ENCODE peak calls at places on chromosomes 13 and 19, in nine cellular contexts. V, M, L, T, F, B, S, Z and I are unnamed samples.

GRCh38 chr13:91308299-91308698 is 39.2 kb upstream of the MIR17HG start:
- DNase-seq in V (no peak), M (no peak), L (no peak), T (no peak), F (no peak), B (no peak), S (no peak), Z (no peak), I (no peak)

GRCh38 chr13:114128624-114129522 is 3.5 kb downstream of the RASA3 start:
- DNase-seq in V (peak), M (peak), L (peak), T (peak), F (peak), B (peak), S (no peak), Z (peak), I (peak)

GRCh38 chr13:31199849-31200635 is at the start of gene B3GLCT:
- DNase-seq in V (peak), M (peak), L (peak), T (peak), F (no peak), B (peak), S (peak), Z (peak), I (no peak)

GRCh38 chr13:44373601-44374347 is at the start of gene SERP2:
- DNase-seq in V (peak), M (peak), L (peak), T (no peak), F (no peak), B (no peak), S (no peak), Z (peak), I (no peak)

GRCh38 chr19:49971991-49972401 is 11.0 kb upstream of the SIGLEC11 start:
- DNase-seq in V (no peak), M (no peak), L (no peak), T (peak), F (no peak), B (no peak), S (no peak), Z (no peak), I (no peak)

GRCh38 chr19:6126335-6126974 is 9.0 kb upstream of the ACSBG2 start:
- DNase-seq in V (peak), M (no peak), L (peak), T (no peak), F (no peak), B (no peak), S (peak), Z (no peak), I (peak)

GRCh38 chr19:38556521-38557174 is 61.1 kb downstream of the MAP4K1 start:
- DNase-seq in V (peak), M (no peak), L (no peak), T (no peak), F (no peak), B (no peak), S (peak), Z (no peak), I (no peak)

GRCh38 chr13:30191491-30192100 is 115.8 kb downstream of the KATNAL1 start:
- DNase-seq in V (no peak), M (no peak), L (peak), T (no peak), F (no peak), B (no peak), S (peak), Z (no peak), I (no peak)

GRCh38 chr19:1967087-1967608 is 26.2 kb downstream of the CSNK1G2 start:
- DNase-seq in V (no peak), M (no peak), L (no peak), T (no peak), F (no peak), B (no peak), S (no peak), Z (no peak), I (no peak)

GRCh38 chr13:97369269-97369893 is 64.6 kb upstream of the RAP2A start:
- DNase-seq in V (no peak), M (no peak), L (peak), T (no peak), F (no peak), B (no peak), S (no peak), Z (no peak), I (no peak)

GRCh38 chr19:12769689-12770088 is 5.7 kb downstream of the HOOK2 start:
- DNase-seq in V (no peak), M (peak), L (no peak), T (peak), F (no peak), B (no peak), S (no peak), Z (no peak), I (no peak)

GRCh38 chr19:38842439-38843174 is 7.2 kb downstream of the HNRNPL start:
- DNase-seq in V (no peak), M (no peak), L (no peak), T (no peak), F (no peak), B (no peak), S (no peak), Z (no peak), I (no peak)

GRCh38 chr13:111230385-111230930 is 90.0 kb upstream of the TEX29 start:
- DNase-seq in V (no peak), M (no peak), L (no peak), T (no peak), F (no peak), B (no peak), S (no peak), Z (no peak), I (no peak)

GRCh38 chr19:29963576-29963975 is 21.5 kb downstream of the URI1 start:
- DNase-seq in V (no peak), M (no peak), L (no peak), T (no peak), F (no peak), B (no peak), S (no peak), Z (no peak), I (no peak)

GRCh38 chr19:39405930-39406655 is 554 bp upstream of the ZFP36 start:
- DNase-seq in V (no peak), M (no peak), L (no peak), T (no peak), F (no peak), B (peak), S (no peak), Z (no peak), I (no peak)

GRCh38 chr19:37304190-37304883 is 66.6 kb upstream of the ZNF527 start:
- DNase-seq in V (no peak), M (no peak), L (no peak), T (peak), F (no peak), B (no peak), S (no peak), Z (peak), I (no peak)

GRCh38 chr13:112744306-112745021 is 54.6 kb downstream of the ATP11A start:
- DNase-seq in V (peak), M (peak), L (peak), T (no peak), F (no peak), B (no peak), S (peak), Z (no peak), I (peak)

GRCh38 chr13:32309812-32310706 is 5.1 kb downstream of the ZAR1L start:
- DNase-seq in V (peak), M (no peak), L (peak), T (no peak), F (no peak), B (no peak), S (peak), Z (no peak), I (peak)

GRCh38 chr19:58227964-58228583 is 640 bp upstream of the ZNF544 start:
- DNase-seq in V (no peak), M (no peak), L (peak), T (no peak), F (no peak), B (no peak), S (no peak), Z (no peak), I (no peak)

GRCh38 chr19:54310543-54310942 is 2.4 kb downstream of the LILRA5 start:
- DNase-seq in V (no peak), M (no peak), L (no peak), T (no peak), F (no peak), B (no peak), S (no peak), Z (no peak), I (no peak)

GRCh38 chr13:34654203-34654602 is 287.9 kb upstream of the NBEA start:
- DNase-seq in V (no peak), M (no peak), L (peak), T (no peak), F (no peak), B (no peak), S (peak), Z (no peak), I (no peak)

GRCh38 chr13:98651716-98652115 is 74.8 kb upstream of the STK24 start:
- DNase-seq in V (no peak), M (no peak), L (no peak), T (no peak), F (no peak), B (no peak), S (no peak), Z (no peak), I (no peak)

DNA sequence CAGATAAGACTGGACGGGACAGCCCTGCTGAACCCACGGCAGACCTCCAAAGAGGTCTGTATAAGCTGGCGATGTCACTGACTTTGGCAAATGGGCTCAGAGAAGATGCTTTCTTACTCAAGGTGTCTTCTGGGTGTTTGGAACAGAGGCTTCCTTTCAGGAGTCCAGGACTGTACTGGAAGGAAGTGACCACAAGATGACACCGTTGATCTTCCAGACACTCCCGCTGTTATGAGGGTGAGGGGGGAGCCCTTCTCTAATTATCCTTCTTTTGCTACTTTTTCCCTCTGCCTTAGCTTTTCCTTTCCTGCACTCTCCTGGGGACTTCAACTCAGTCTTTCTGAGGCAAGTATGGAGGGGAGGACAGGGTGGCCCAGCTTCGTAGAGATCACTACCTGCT is 65.2 kb upstream of the ZNF599 start:
- DNase-seq in V (peak), M (no peak), L (no peak), T (no peak), F (no peak), B (no peak), S (peak), Z (no peak), I (no peak)
- H3K4me3 ChIP-seq in V (no peak), M (peak), L (no peak), T (peak), F (no peak), B (no peak), S (no peak), Z (no peak), I (no peak)

DNA sequence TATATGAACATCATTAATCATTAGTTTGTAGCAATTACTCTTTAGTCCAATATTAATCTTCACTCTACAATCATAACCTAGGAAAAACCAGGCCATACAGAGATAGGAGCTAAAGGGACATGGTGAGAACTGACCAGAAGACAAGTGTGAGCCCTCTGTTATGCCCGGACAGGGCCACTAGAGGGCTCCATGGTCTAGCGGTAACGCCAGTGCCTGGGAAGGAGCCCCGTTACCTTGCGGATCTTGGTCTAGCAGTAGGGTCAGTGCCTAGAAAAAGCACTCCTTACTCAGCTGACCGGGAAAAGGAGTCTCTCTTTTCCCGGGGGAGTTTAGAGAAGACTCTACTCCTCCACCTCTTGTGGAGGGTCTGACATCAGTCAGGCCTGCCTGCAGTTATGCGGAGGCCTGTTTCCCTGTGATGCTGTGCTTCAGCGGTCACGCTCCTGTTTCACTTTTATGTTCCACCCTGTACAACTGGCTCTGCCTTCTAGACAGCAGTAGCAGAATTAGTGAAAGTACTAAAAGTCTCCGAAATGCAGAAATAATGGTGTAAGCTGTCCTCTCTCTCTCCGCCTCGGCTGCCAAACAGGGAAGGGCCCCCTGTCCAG is 13.8 kb downstream of the OR7D4 start:
- DNase-seq in V (peak), M (peak), L (peak), T (peak), F (peak), B (peak), S (peak), Z (peak), I (peak)
- H3K4me3 ChIP-seq in V (no peak), M (no peak), L (peak), T (peak), F (peak), B (peak), S (peak), Z (no peak), I (peak)

DNA sequence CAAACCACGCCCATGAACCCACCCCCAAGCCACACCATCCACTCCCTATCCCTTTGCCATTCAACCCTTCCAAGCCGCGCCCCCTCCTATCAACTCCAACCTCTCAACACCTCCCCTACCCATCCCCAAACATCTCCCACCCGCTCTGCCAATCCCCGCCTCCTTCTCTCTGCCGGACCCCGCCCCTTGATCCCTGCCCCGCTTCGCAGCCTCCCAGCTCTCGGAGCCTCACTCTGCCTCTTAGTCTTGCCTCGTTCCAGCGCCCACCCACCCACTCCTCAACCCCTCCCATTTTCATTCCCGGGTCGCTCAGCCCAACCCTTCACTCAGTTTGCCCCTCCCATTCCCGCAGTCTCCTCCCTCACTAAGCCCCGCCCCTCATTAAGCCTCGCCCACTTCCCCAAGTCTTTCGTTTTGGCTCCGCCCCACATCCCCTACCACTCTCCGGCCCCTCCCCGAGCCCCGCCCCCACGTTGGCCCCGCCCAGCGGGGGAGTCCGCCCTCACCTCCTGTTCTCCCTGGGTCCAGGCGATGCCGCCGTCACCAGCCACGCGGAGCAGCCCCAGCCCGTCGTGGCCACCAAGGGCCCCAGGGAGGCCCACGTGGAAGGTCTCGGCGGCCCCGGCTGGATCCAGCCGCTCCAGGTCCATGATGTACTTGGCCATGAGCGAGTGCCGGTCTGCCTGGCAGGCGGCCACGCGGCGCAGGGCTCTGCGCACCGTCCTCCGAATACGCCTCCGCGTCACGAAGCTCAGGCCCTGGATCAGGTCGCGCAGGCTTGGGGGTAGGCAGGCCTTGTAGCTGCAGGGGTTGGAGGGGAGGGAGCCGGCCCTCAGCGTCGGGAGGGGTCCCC is 5.7 kb downstream of the JAK3 start:
- DNase-seq in V (peak), M (peak), L (peak), T (peak), F (no peak), B (peak), S (peak), Z (no peak), I (peak)
- H3K4me3 ChIP-seq in V (peak), M (peak), L (peak), T (peak), F (peak), B (peak), S (no peak), Z (no peak), I (peak)

GRCh38 chr19:48859711-48860572 is 8.5 kb downstream of the PLEKHA4 start:
- DNase-seq in V (no peak), M (peak), L (no peak), T (peak), F (no peak), B (no peak), S (no peak), Z (peak), I (no peak)
- H3K4me3 ChIP-seq in V (no peak), M (peak), L (no peak), T (peak), F (no peak), B (no peak), S (no peak), Z (peak), I (no peak)

GRCh38 chr19:15180451-15181390 is 20.1 kb downstream of the NOTCH3 start:
- DNase-seq in V (no peak), M (peak), L (no peak), T (peak), F (no peak), B (no peak), S (no peak), Z (no peak), I (no peak)
- H3K4me3 ChIP-seq in V (no peak), M (peak), L (no peak), T (peak), F (no peak), B (no peak), S (no peak), Z (peak), I (no peak)

DNA sequence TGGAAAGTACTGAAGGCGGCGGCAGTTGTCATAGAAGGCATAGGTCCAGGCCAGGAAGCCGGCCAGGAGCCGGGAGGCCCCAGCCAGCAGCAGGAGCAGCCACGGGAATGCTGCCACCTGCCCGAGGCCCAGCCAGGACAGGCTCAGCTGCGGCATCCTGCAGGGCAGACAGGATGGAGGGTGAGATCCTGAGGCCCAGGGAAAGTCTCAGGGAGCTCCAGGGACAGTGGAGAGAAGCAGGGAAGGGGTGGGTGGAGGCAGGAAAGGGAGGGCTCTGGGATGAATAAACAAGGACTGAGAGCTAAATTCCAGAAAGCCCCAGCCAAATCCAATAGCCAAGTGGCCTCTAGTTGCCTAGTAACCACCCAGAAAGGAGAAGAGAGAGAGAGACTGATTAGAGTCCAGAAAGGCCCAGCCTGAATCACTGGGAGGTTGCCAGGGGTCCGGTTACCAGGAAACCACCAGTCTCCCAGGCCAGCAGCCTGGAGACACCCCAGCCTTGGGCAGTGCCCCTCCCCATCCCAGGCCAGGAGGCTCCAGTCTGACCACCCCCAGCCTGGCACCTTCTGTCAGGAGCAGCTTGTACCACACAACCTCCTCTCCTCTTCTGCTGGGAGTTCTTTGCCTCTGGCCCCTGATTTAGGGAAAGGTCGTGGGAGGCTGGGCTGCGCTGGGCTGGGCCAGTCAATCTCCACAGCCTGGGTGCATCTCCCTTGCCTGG is 7.5 kb upstream of the OR10H5 start:
- DNase-seq in V (peak), M (no peak), L (peak), T (peak), F (no peak), B (peak), S (peak), Z (peak), I (no peak)
- H3K4me3 ChIP-seq in V (no peak), M (peak), L (no peak), T (peak), F (no peak), B (no peak), S (no peak), Z (no peak), I (no peak)

GRCh38 chr13:66644855-66645460 is 585.2 kb downstream of the PCDH9 start:
- DNase-seq in V (no peak), M (no peak), L (no peak), T (no peak), F (no peak), B (no peak), S (no peak), Z (no peak), I (no peak)
- H3K4me3 ChIP-seq in V (no peak), M (no peak), L (no peak), T (no peak), F (no peak), B (no peak), S (no peak), Z (no peak), I (no peak)

GRCh38 chr13:45995245-45995644 is 57.3 kb downstream of the ZC3H13 start:
- DNase-seq in V (no peak), M (no peak), L (no peak), T (no peak), F (no peak), B (no peak), S (no peak), Z (no peak), I (no peak)
- H3K4me3 ChIP-seq in V (no peak), M (no peak), L (no peak), T (no peak), F (no peak), B (no peak), S (no peak), Z (no peak), I (no peak)

DNA sequence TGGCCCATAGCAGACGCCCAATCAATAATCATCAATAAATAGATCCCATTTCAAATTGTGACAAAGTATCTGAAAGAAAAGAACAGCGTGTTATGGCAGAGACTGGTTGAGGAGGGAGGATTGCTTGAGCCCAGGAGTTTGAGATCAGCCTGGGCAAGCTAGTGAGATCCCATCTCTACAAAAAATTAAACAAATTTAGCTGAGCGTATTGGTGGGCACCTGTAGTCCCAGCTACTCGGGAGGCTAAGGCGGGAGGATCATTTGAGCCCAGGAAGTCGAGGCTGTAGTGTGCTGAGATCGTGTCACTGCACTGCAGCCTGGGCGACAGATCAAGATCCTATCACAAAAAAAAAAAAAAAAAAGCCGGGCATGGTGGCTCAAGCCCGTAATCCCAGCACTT is 6.4 kb upstream of the GNA11 start:
- DNase-seq in V (no peak), M (no peak), L (no peak), T (no peak), F (no peak), B (no peak), S (no peak), Z (no peak), I (no peak)
- H3K4me3 ChIP-seq in V (no peak), M (no peak), L (no peak), T (no peak), F (no peak), B (no peak), S (no peak), Z (no peak), I (no peak)